ENCODE peak calls at places on chromosomes 3 and 15, in ten cellular contexts. R, Q, X, K, U, D, O, N, H and J are unnamed samples.

GRCh38 chr15:100248236-100248635 is 93.5 kb downstream of the ADAMTS17 start:
- DNase-seq in X (no peak), N (no peak), H (peak), D (no peak), Q (no peak), U (no peak), R (no peak), O (no peak), K (no peak), J (no peak)

GRCh38 chr3:141412087-141412935 is 44.0 kb downstream of the ZBTB38 start:
- DNase-seq in R (peak), N (peak), Q (peak), X (no peak), O (peak), D (no peak), U (no peak), K (peak), H (peak), J (peak)

GRCh38 chr15:60299452-60300047 is 98.2 kb downstream of the ANXA2 start:
- DNase-seq in D (no peak), R (peak), N (no peak), U (no peak), H (peak), O (no peak), X (no peak), K (no peak), Q (peak), J (peak)

GRCh38 chr3:170007031-170007663 is 30.6 kb upstream of the GPR160 start:
- DNase-seq in U (no peak), O (peak), K (peak), X (no peak), H (no peak), N (no peak), D (peak), Q (peak), R (no peak), J (peak)

GRCh38 chr3:56724580-56725142 is 41.6 kb upstream of the TASOR start:
- DNase-seq in K (no peak), U (peak), X (no peak), H (no peak), R (no peak), D (no peak), O (no peak), N (no peak), Q (no peak), J (no peak)

GRCh38 chr3:99683465-99683864 is 45.1 kb downstream of the COL8A1 start:
- DNase-seq in U (no peak), O (no peak), R (no peak), K (no peak), Q (peak), D (no peak), N (no peak), X (no peak), H (no peak), J (no peak)

GRCh38 chr3:182979103-182979697 is 1.1 kb downstream of the DCUN1D1 start:
- DNase-seq in D (no peak), O (peak), U (peak), H (no peak), K (no peak), Q (no peak), N (no peak), X (no peak), R (no peak), J (peak)

GRCh38 chr15:80755884-80756283 is 23.3 kb upstream of the CEMIP start:
- DNase-seq in U (no peak), X (no peak), N (no peak), H (no peak), Q (no peak), O (no peak), R (no peak), D (no peak), K (no peak), J (no peak)

GRCh38 chr3:51698209-51698608 is 8.7 kb upstream of the GRM2 start:
- DNase-seq in O (no peak), R (no peak), K (no peak), D (no peak), X (no peak), U (peak), Q (no peak), H (no peak), N (no peak), J (no peak)

GRCh38 chr15:66433726-66434125 is 47.0 kb downstream of the MAP2K1 start:
- DNase-seq in X (no peak), O (no peak), U (no peak), R (no peak), Q (no peak), D (no peak), K (no peak), N (no peak), H (no peak), J (no peak)

GRCh38 chr3:80785475-80785874 is 976.0 kb downstream of the GBE1 start:
- DNase-seq in O (peak), X (no peak), N (no peak), H (no peak), U (no peak), D (no peak), R (no peak), Q (no peak), K (no peak), J (no peak)

GRCh38 chr3:46359748-46360509 is 6.0 kb downstream of the CCR2 start:
- DNase-seq in X (no peak), O (no peak), H (no peak), R (no peak), K (no peak), D (no peak), N (no peak), Q (peak), U (no peak), J (peak)

GRCh38 chr3:188052229-188052965 is 101.6 kb upstream of the LPP start:
- DNase-seq in O (peak), U (peak), K (no peak), D (peak), H (peak), N (peak), R (peak), Q (peak), X (peak), J (peak)
- TF ChIP-seq CTCF in O (peak), U (peak), K (no peak), D (peak), H (peak), N (no peak), R (peak), Q (peak), X (peak), J (peak)

GRCh38 chr3:160485931-160486330 is 36.3 kb upstream of the TRIM59 start:
- DNase-seq in H (no peak), K (no peak), O (no peak), Q (no peak), R (no peak), D (no peak), U (no peak), N (no peak), X (no peak), J (peak)
- H3K4me3 ChIP-seq in H (peak), K (no peak), O (peak), Q (no peak), R (no peak), D (no peak), U (no peak), N (peak), X (no peak), J (peak)

DNA sequence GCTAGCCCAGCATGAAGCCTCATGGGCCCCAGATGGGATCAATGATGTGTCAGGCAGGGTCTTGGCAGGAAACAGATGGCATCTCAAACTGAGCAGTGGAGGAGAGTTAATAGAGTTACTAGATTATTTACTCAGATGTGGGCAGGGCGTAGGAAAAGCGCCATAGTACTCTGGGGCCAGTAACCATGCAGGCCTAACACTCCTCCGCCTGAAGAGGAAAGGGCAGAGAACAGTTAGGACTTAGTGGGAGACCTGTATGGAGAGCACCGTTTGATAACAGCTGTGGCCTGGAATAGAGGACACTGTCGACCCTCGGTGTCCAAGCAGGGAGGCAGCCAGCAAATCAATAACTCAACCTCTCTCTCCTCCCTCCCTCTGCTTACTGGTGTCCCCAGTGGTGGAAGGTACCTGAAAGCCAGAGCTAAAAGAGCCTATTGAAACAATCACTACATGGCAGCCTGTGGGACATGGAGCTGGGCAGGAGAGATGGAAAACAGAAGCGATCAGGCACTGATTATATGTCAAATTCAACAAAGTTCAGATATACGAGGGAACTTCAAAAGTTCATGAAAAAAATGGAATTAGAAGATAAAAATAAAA is 111.4 kb upstream of the CCNL1 start:
- DNase-seq in H (no peak), R (no peak), Q (no peak), O (no peak), X (no peak), D (no peak), U (no peak), K (no peak), N (no peak), J (no peak)
- TF ChIP-seq CTCF in H (no peak), R (no peak), Q (no peak), O (no peak), X (no peak), D (no peak), U (no peak), K (no peak), N (no peak), J (no peak)

DNA sequence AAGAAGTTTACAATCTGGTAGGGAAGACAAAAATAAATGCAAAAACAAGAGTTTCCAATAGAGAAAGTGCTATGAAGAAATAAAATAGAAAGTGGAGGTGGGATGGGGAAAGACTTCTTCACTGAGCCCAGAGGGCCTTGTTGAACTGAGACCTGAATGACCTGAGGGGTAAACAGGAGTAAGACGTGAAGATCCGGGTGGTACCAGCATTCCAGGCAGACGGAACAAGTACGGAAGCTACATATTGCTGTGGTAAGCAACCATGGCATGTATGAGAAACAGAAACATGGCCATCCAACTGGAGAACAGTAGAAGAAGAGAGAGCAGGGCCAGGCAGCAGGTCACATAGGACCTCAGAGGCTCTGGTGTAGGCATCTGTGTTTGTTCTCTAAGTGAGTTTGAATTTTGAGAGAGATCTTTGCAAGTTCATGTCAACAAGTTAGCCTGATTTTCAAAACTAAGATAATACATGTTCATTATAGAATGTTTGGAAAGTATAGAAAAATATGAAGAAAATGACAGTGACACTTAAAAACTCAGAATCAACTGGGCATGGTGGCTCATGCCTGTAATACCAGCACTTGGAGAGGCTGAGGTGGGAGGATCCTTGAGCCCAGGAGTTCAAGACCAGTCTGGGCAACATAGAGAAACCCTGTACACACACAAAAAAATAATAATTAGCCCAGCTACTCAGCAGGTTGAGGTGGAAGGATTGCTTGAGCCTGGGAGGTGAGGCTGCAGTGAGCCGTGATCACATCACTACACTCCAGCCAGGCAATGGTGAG is 64.3 kb downstream of the SLC49A4 start:
- DNase-seq in O (no peak), D (no peak), R (no peak), Q (no peak), X (no peak), U (no peak), H (no peak), K (no peak), N (no peak), J (no peak)
- H3K4me3 ChIP-seq in O (no peak), D (no peak), R (no peak), Q (no peak), X (no peak), U (no peak), H (no peak), K (no peak), N (no peak), J (no peak)